ENCODE peak calls at places on chromosomes 5 and 9, in six cellular contexts. One of them, this sample, is unnamed.

GRCh38 chr5:39420482-39421145 is 4.2 kb downstream of the DAB2 start:
- DNase-seq in HepG2: no peak
- DNase-seq in GM12892: no peak
- DNase-seq in GM12878: no peak
- DNase-seq in H1: no peak
- DNase-seq in K562: no peak
- DNase-seq in this sample: no peak

GRCh38 chr9:97906236-97906831 is 16.0 kb downstream of the TRMO start:
- DNase-seq in HepG2: no peak
- DNase-seq in GM12892: no peak
- DNase-seq in GM12878: no peak
- DNase-seq in H1: no peak
- DNase-seq in K562: no peak
- DNase-seq in this sample: no peak

GRCh38 chr5:150461231-150461630 is 11.7 kb upstream of the RPS14 start:
- DNase-seq in HepG2: no peak
- DNase-seq in GM12892: peak; percentile 79
- DNase-seq in GM12878: peak; percentile 39
- DNase-seq in H1: no peak
- DNase-seq in K562: peak; percentile 66
- DNase-seq in this sample: peak; percentile 80

GRCh38 chr5:108420755-108421154 is 38.9 kb upstream of the FBXL17 start:
- DNase-seq in HepG2: no peak
- DNase-seq in GM12892: no peak
- DNase-seq in GM12878: no peak
- DNase-seq in H1: no peak
- DNase-seq in K562: no peak
- DNase-seq in this sample: no peak

GRCh38 chr5:170576602-170577584 is 73.1 kb downstream of the KCNIP1 start:
- DNase-seq in HepG2: no peak
- DNase-seq in GM12892: no peak
- DNase-seq in GM12878: no peak
- DNase-seq in H1: no peak
- DNase-seq in K562: no peak
- DNase-seq in this sample: no peak

GRCh38 chr5:165805756-165806155 is 2300.3 kb downstream of the MAT2B start:
- DNase-seq in HepG2: no peak
- DNase-seq in GM12892: no peak
- DNase-seq in GM12878: no peak
- DNase-seq in H1: peak; percentile 46
- DNase-seq in K562: no peak
- DNase-seq in this sample: no peak

GRCh38 chr5:43019293-43019614 is 20.9 kb downstream of the ANXA2R start:
- DNase-seq in HepG2: no peak
- DNase-seq in GM12892: no peak
- DNase-seq in GM12878: no peak
- DNase-seq in H1: no peak
- DNase-seq in K562: no peak
- DNase-seq in this sample: no peak

GRCh38 chr9:113219972-113220371 is 1.1 kb downstream of the FKBP15 start:
- DNase-seq in HepG2: no peak
- DNase-seq in GM12892: no peak
- DNase-seq in GM12878: peak; percentile 77
- DNase-seq in H1: no peak
- DNase-seq in K562: no peak
- DNase-seq in this sample: no peak

GRCh38 chr5:101424530-101425175 is 521.6 kb upstream of the ST8SIA4 start:
- DNase-seq in HepG2: no peak
- DNase-seq in GM12892: no peak
- DNase-seq in GM12878: no peak
- DNase-seq in H1: no peak
- DNase-seq in K562: no peak
- DNase-seq in this sample: no peak

GRCh38 chr9:124349267-124349666 is 66.0 kb downstream of the PSMB7 start:
- DNase-seq in HepG2: no peak
- DNase-seq in GM12892: no peak
- DNase-seq in GM12878: no peak
- DNase-seq in H1: no peak
- DNase-seq in K562: no peak
- DNase-seq in this sample: no peak

GRCh38 chr5:79448336-79448735 is 65.6 kb downstream of the HOMER1 start:
- DNase-seq in HepG2: no peak
- DNase-seq in GM12892: no peak
- DNase-seq in GM12878: no peak
- DNase-seq in H1: no peak
- DNase-seq in K562: no peak
- DNase-seq in this sample: no peak

GRCh38 chr5:124061663-124062062 is 549.7 kb downstream of the CSNK1G3 start:
- DNase-seq in HepG2: no peak
- DNase-seq in GM12892: no peak
- DNase-seq in GM12878: no peak
- DNase-seq in H1: no peak
- DNase-seq in K562: no peak
- DNase-seq in this sample: no peak

GRCh38 chr5:35854248-35854647 is 2.4 kb upstream of the IL7R start:
- DNase-seq in HepG2: no peak
- DNase-seq in GM12892: no peak
- DNase-seq in GM12878: no peak
- DNase-seq in H1: no peak
- DNase-seq in K562: no peak
- DNase-seq in this sample: no peak

GRCh38 chr5:154418344-154418820 is 27.4 kb upstream of the SAP30L start:
- DNase-seq in HepG2: no peak
- DNase-seq in GM12892: no peak
- DNase-seq in GM12878: no peak
- DNase-seq in H1: no peak
- DNase-seq in K562: no peak
- DNase-seq in this sample: no peak

GRCh38 chr9:37984672-37985611 is 81.0 kb upstream of the SLC25A51 start:
- DNase-seq in HepG2: no peak
- DNase-seq in GM12892: no peak
- DNase-seq in GM12878: no peak
- DNase-seq in H1: no peak
- DNase-seq in K562: peak; percentile 90
- DNase-seq in this sample: no peak

GRCh38 chr9:121559183-121559582 is 59.5 kb upstream of the GGTA1 start:
- DNase-seq in HepG2: no peak
- DNase-seq in GM12892: no peak
- DNase-seq in GM12878: peak; percentile 21
- DNase-seq in H1: no peak
- DNase-seq in K562: no peak
- DNase-seq in this sample: no peak

GRCh38 chr9:109020113-109020512 is 6.8 kb upstream of the CTNNAL1 start:
- DNase-seq in HepG2: no peak
- DNase-seq in GM12892: no peak
- DNase-seq in GM12878: no peak
- DNase-seq in H1: no peak
- DNase-seq in K562: no peak
- DNase-seq in this sample: no peak

GRCh38 chr9:33354651-33355211 is 47.6 kb downstream of the AQP7 start:
- DNase-seq in HepG2: no peak
- DNase-seq in GM12892: no peak
- DNase-seq in GM12878: no peak
- DNase-seq in H1: no peak
- DNase-seq in K562: no peak
- DNase-seq in this sample: no peak

GRCh38 chr9:75084081-75084672 is 3.8 kb downstream of the NMRK1 start:
- DNase-seq in HepG2: peak; percentile 24
- DNase-seq in GM12892: no peak
- DNase-seq in GM12878: no peak
- DNase-seq in H1: no peak
- DNase-seq in K562: no peak
- DNase-seq in this sample: no peak

GRCh38 chr9:116342941-116343340 is 189.3 kb downstream of the PAPPA start:
- DNase-seq in HepG2: no peak
- DNase-seq in GM12892: no peak
- DNase-seq in GM12878: no peak
- DNase-seq in H1: no peak
- DNase-seq in K562: no peak
- DNase-seq in this sample: no peak

GRCh38 chr5:67215592-67216471 is 19.2 kb upstream of the CD180 start:
- DNase-seq in HepG2: peak; percentile 71
- DNase-seq in GM12892: peak; percentile 62
- DNase-seq in GM12878: peak; percentile 79
- DNase-seq in H1: no peak
- DNase-seq in K562: no peak
- DNase-seq in this sample: peak; percentile 61

DNA sequence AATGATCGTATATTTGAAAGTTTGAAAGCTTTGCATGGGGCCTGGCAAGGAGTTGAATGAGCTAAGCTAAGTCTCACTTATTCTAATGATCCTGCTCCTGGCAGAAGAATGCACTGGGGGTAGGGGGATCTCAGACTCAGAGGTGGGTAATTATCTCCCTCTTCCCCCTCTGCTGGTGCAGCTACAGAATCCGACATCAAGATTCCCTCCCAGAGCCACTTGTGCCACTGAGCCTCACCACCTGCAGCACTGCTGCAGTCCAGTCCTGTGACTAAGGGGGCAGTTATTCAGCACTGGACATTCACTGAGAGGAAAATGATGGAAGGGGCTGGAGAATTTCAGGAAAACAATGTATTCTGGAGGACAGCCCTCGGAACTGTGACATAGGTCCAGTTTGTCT is 205.8 kb downstream of the DEPDC1B start:
- DNase-seq in HepG2: no peak
- DNase-seq in GM12892: no peak
- DNase-seq in GM12878: no peak
- DNase-seq in H1: no peak
- DNase-seq in K562: no peak
- DNase-seq in this sample: no peak
- TF ChIP-seq POLR2AphosphoS5 in HepG2: no peak
- TF ChIP-seq POLR2AphosphoS5 in GM12892: no peak
- TF ChIP-seq POLR2AphosphoS5 in GM12878: no peak
- TF ChIP-seq POLR2AphosphoS5 in H1: no peak
- TF ChIP-seq POLR2AphosphoS5 in K562: no peak
- TF ChIP-seq POLR2AphosphoS5 in this sample: no peak

GRCh38 chr9:129583308-129584038 is 37.4 kb downstream of the C9orf50 start:
- DNase-seq in HepG2: peak; percentile 75
- DNase-seq in GM12892: no peak
- DNase-seq in GM12878: no peak
- DNase-seq in H1: no peak
- DNase-seq in K562: no peak
- DNase-seq in this sample: no peak
- TF ChIP-seq POLR2A in HepG2: no peak
- TF ChIP-seq POLR2A in GM12892: no peak
- TF ChIP-seq POLR2A in GM12878: no peak
- TF ChIP-seq POLR2A in H1: no peak
- TF ChIP-seq POLR2A in K562: no peak
- TF ChIP-seq POLR2A in this sample: no peak

GRCh38 chr5:131496400-131496713 is 138.7 kb downstream of the RAPGEF6 start:
- DNase-seq in HepG2: no peak
- DNase-seq in GM12892: peak; percentile 1
- DNase-seq in GM12878: peak; percentile 51
- DNase-seq in H1: no peak
- DNase-seq in K562: no peak
- DNase-seq in this sample: peak; percentile 8
- TF ChIP-seq TAF1 in HepG2: no peak
- TF ChIP-seq TAF1 in GM12892: no peak
- TF ChIP-seq TAF1 in GM12878: no peak
- TF ChIP-seq TAF1 in H1: no peak
- TF ChIP-seq TAF1 in K562: no peak
- TF ChIP-seq TAF1 in this sample: no peak

DNA sequence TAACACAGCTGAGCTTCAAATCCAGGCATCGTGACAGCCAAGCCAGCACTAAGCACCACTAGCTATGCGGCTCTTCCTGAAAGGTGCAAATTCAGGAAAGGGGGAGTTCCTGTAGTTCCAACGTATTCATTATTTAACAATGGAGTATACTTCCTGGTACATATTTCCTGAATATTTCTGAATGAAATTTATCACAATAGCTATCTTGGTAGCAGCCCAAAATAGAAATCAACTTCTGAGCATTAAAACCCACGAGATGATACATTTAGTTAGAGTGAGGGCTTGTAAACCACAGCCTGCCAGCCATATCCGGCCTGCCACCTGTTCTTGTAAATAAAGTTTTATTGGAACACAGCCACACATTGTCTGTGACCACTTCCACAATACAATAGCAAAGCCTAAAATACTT is 109.7 kb upstream of the RETREG1 start:
- DNase-seq in HepG2: no peak
- DNase-seq in GM12892: no peak
- DNase-seq in GM12878: peak; percentile 12
- DNase-seq in H1: no peak
- DNase-seq in K562: no peak
- DNase-seq in this sample: no peak
- TF ChIP-seq POLR2AphosphoS5 in HepG2: no peak
- TF ChIP-seq POLR2AphosphoS5 in GM12892: no peak
- TF ChIP-seq POLR2AphosphoS5 in GM12878: no peak
- TF ChIP-seq POLR2AphosphoS5 in H1: no peak
- TF ChIP-seq POLR2AphosphoS5 in K562: no peak
- TF ChIP-seq POLR2AphosphoS5 in this sample: no peak

GRCh38 chr5:172284275-172284971 is 859 bp upstream of the UBTD2 start:
- DNase-seq in HepG2: no peak
- DNase-seq in GM12892: peak; percentile 23
- DNase-seq in GM12878: no peak
- DNase-seq in H1: peak; percentile 77
- DNase-seq in K562: peak; percentile 28
- DNase-seq in this sample: no peak

GRCh38 chr5:172283862-172284274 is 304 bp upstream of the UBTD2 start:
- DNase-seq in HepG2: peak; percentile 50
- DNase-seq in GM12892: peak; percentile 91
- DNase-seq in GM12878: no peak
- DNase-seq in H1: no peak
- DNase-seq in K562: peak; percentile 94
- DNase-seq in this sample: peak; percentile 92

GRCh38 chr5:172285226-172286143 is 1.9 kb upstream of the UBTD2 start:
- DNase-seq in HepG2: no peak
- DNase-seq in GM12892: no peak
- DNase-seq in GM12878: no peak
- DNase-seq in H1: no peak
- DNase-seq in K562: no peak
- DNase-seq in this sample: no peak

GRCh38 chr5:172282277-172283019 is 1.1 kb downstream of the UBTD2 start:
- DNase-seq in HepG2: no peak
- DNase-seq in GM12892: no peak
- DNase-seq in GM12878: no peak
- DNase-seq in H1: no peak
- DNase-seq in K562: no peak
- DNase-seq in this sample: no peak

GRCh38 chr5:172283020-172283861 is at the start of gene UBTD2:
- DNase-seq in HepG2: peak; percentile 45
- DNase-seq in GM12892: peak; percentile 82
- DNase-seq in GM12878: no peak
- DNase-seq in H1: peak; percentile 88
- DNase-seq in K562: peak; percentile 84
- DNase-seq in this sample: peak; percentile 79
- TF ChIP-seq POLR2A in HepG2: no peak
- TF ChIP-seq POLR2A in GM12892: no peak
- TF ChIP-seq POLR2A in GM12878: no peak
- TF ChIP-seq POLR2A in H1: no peak
- TF ChIP-seq POLR2A in K562: no peak
- TF ChIP-seq POLR2A in this sample: no peak

DNA sequence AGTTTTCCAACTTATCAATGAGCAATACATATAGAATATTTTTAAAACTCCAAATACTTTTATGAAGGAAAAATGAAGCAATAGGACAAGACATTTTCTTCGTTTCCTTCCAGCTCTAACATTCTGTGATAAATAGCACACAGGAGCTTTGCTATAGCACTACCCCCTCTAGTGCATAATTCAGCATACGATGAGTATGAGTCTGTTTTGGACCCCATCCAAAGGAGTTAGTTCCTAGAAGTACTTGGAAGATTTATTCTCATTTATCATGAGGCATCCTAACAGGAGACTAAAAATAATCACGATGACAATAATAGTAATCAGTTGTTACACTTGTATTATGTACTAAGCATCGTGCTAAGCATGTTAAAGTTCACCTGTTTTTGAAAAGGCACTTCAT is 1061.3 kb upstream of the DMAC1 start:
- DNase-seq in HepG2: no peak
- DNase-seq in GM12892: no peak
- DNase-seq in GM12878: no peak
- DNase-seq in H1: no peak
- DNase-seq in K562: no peak
- DNase-seq in this sample: no peak
- TF ChIP-seq TAF1 in HepG2: no peak
- TF ChIP-seq TAF1 in GM12892: no peak
- TF ChIP-seq TAF1 in GM12878: no peak
- TF ChIP-seq TAF1 in H1: no peak
- TF ChIP-seq TAF1 in K562: no peak
- TF ChIP-seq TAF1 in this sample: no peak

This sample was measured in GM12891.